ENCODE peak calls at places on chromosomes 13 and 19, in nine cellular contexts. One of them, this sample, is unnamed.

GRCh38 chr19:44792286-44792685 is 14.6 kb downstream of the CBLC start:
- DNase-seq in T-helper 2 cell: no peak
- DNase-seq in ELF-1: no peak
- DNase-seq in left ventricle myocardium inferior: no peak
- DNase-seq in cardiac muscle cell: no peak
- DNase-seq in stimulated activated CD4-positive, alpha-beta T cell treated with anti-CD3 and anti-CD28 coated beads, Interleukin-2, amount 100 ng/mL, for 24 hours: no peak
- DNase-seq in tibial artery: no peak
- DNase-seq in ovary: no peak
- DNase-seq in RPMI8226: peak
- DNase-seq in this sample: no peak

GRCh38 chr13:67769063-67769986 is 539.2 kb upstream of the PCDH9 start:
- DNase-seq in T-helper 2 cell: no peak
- DNase-seq in ELF-1: no peak
- DNase-seq in left ventricle myocardium inferior: no peak
- DNase-seq in cardiac muscle cell: no peak
- DNase-seq in stimulated activated CD4-positive, alpha-beta T cell treated with anti-CD3 and anti-CD28 coated beads, Interleukin-2, amount 100 ng/mL, for 24 hours: no peak
- DNase-seq in tibial artery: no peak
- DNase-seq in ovary: no peak
- DNase-seq in RPMI8226: no peak
- DNase-seq in this sample: no peak

GRCh38 chr19:39133431-39134270 is 8.1 kb downstream of the PAK4 start:
- DNase-seq in T-helper 2 cell: no peak
- DNase-seq in ELF-1: peak
- DNase-seq in left ventricle myocardium inferior: no peak
- DNase-seq in cardiac muscle cell: peak
- DNase-seq in stimulated activated CD4-positive, alpha-beta T cell treated with anti-CD3 and anti-CD28 coated beads, Interleukin-2, amount 100 ng/mL, for 24 hours: no peak
- DNase-seq in tibial artery: no peak
- DNase-seq in ovary: peak
- DNase-seq in RPMI8226: no peak
- DNase-seq in this sample: no peak

GRCh38 chr19:3350014-3350663 is 16.2 kb upstream of the NFIC start:
- DNase-seq in T-helper 2 cell: no peak
- DNase-seq in ELF-1: no peak
- DNase-seq in left ventricle myocardium inferior: no peak
- DNase-seq in cardiac muscle cell: no peak
- DNase-seq in stimulated activated CD4-positive, alpha-beta T cell treated with anti-CD3 and anti-CD28 coated beads, Interleukin-2, amount 100 ng/mL, for 24 hours: no peak
- DNase-seq in tibial artery: no peak
- DNase-seq in ovary: no peak
- DNase-seq in RPMI8226: peak
- DNase-seq in this sample: no peak

GRCh38 chr13:47798906-47799305 is 202.2 kb downstream of the SUCLA2 start:
- DNase-seq in T-helper 2 cell: no peak
- DNase-seq in ELF-1: no peak
- DNase-seq in left ventricle myocardium inferior: no peak
- DNase-seq in cardiac muscle cell: peak
- DNase-seq in stimulated activated CD4-positive, alpha-beta T cell treated with anti-CD3 and anti-CD28 coated beads, Interleukin-2, amount 100 ng/mL, for 24 hours: no peak
- DNase-seq in tibial artery: no peak
- DNase-seq in ovary: no peak
- DNase-seq in RPMI8226: no peak
- DNase-seq in this sample: no peak

GRCh38 chr13:102907886-102908515 is 62.2 kb downstream of the ERCC5 start:
- DNase-seq in T-helper 2 cell: no peak
- DNase-seq in ELF-1: no peak
- DNase-seq in left ventricle myocardium inferior: no peak
- DNase-seq in cardiac muscle cell: no peak
- DNase-seq in stimulated activated CD4-positive, alpha-beta T cell treated with anti-CD3 and anti-CD28 coated beads, Interleukin-2, amount 100 ng/mL, for 24 hours: no peak
- DNase-seq in tibial artery: no peak
- DNase-seq in ovary: no peak
- DNase-seq in RPMI8226: no peak
- DNase-seq in this sample: no peak

GRCh38 chr13:40345654-40346372 is 320.6 kb downstream of the FOXO1 start:
- DNase-seq in T-helper 2 cell: no peak
- DNase-seq in ELF-1: peak
- DNase-seq in left ventricle myocardium inferior: no peak
- DNase-seq in cardiac muscle cell: no peak
- DNase-seq in stimulated activated CD4-positive, alpha-beta T cell treated with anti-CD3 and anti-CD28 coated beads, Interleukin-2, amount 100 ng/mL, for 24 hours: no peak
- DNase-seq in tibial artery: no peak
- DNase-seq in ovary: no peak
- DNase-seq in RPMI8226: no peak
- DNase-seq in this sample: no peak

GRCh38 chr19:50669319-50670101 is 20.3 kb downstream of the C19orf81 start:
- DNase-seq in T-helper 2 cell: peak
- DNase-seq in ELF-1: no peak
- DNase-seq in left ventricle myocardium inferior: no peak
- DNase-seq in cardiac muscle cell: peak
- DNase-seq in stimulated activated CD4-positive, alpha-beta T cell treated with anti-CD3 and anti-CD28 coated beads, Interleukin-2, amount 100 ng/mL, for 24 hours: peak
- DNase-seq in tibial artery: no peak
- DNase-seq in ovary: no peak
- DNase-seq in RPMI8226: peak
- DNase-seq in this sample: no peak

GRCh38 chr13:94710881-94711560 is 1.3 kb downstream of the SOX21 start:
- DNase-seq in T-helper 2 cell: peak
- DNase-seq in ELF-1: peak
- DNase-seq in left ventricle myocardium inferior: no peak
- DNase-seq in cardiac muscle cell: no peak
- DNase-seq in stimulated activated CD4-positive, alpha-beta T cell treated with anti-CD3 and anti-CD28 coated beads, Interleukin-2, amount 100 ng/mL, for 24 hours: peak
- DNase-seq in tibial artery: peak
- DNase-seq in ovary: no peak
- DNase-seq in RPMI8226: no peak
- DNase-seq in this sample: no peak

GRCh38 chr19:47005873-47006272 is 13.8 kb upstream of the NPAS1 start:
- DNase-seq in T-helper 2 cell: peak
- DNase-seq in ELF-1: no peak
- DNase-seq in left ventricle myocardium inferior: no peak
- DNase-seq in cardiac muscle cell: no peak
- DNase-seq in stimulated activated CD4-positive, alpha-beta T cell treated with anti-CD3 and anti-CD28 coated beads, Interleukin-2, amount 100 ng/mL, for 24 hours: no peak
- DNase-seq in tibial artery: no peak
- DNase-seq in ovary: no peak
- DNase-seq in RPMI8226: no peak
- DNase-seq in this sample: no peak

GRCh38 chr19:1087813-1088418 is 7.3 kb downstream of the POLR2E start:
- DNase-seq in T-helper 2 cell: peak
- DNase-seq in ELF-1: no peak
- DNase-seq in left ventricle myocardium inferior: no peak
- DNase-seq in cardiac muscle cell: no peak
- DNase-seq in stimulated activated CD4-positive, alpha-beta T cell treated with anti-CD3 and anti-CD28 coated beads, Interleukin-2, amount 100 ng/mL, for 24 hours: no peak
- DNase-seq in tibial artery: no peak
- DNase-seq in ovary: no peak
- DNase-seq in RPMI8226: peak
- DNase-seq in this sample: no peak

GRCh38 chr13:80952158-80952557 is 611.2 kb upstream of the SPRY2 start:
- DNase-seq in T-helper 2 cell: peak
- DNase-seq in ELF-1: no peak
- DNase-seq in left ventricle myocardium inferior: no peak
- DNase-seq in cardiac muscle cell: no peak
- DNase-seq in stimulated activated CD4-positive, alpha-beta T cell treated with anti-CD3 and anti-CD28 coated beads, Interleukin-2, amount 100 ng/mL, for 24 hours: no peak
- DNase-seq in tibial artery: no peak
- DNase-seq in ovary: no peak
- DNase-seq in RPMI8226: no peak
- DNase-seq in this sample: no peak

GRCh38 chr19:42542791-42543190 is 14.5 kb upstream of the CEACAM1 start:
- DNase-seq in T-helper 2 cell: no peak
- DNase-seq in ELF-1: no peak
- DNase-seq in left ventricle myocardium inferior: no peak
- DNase-seq in cardiac muscle cell: no peak
- DNase-seq in stimulated activated CD4-positive, alpha-beta T cell treated with anti-CD3 and anti-CD28 coated beads, Interleukin-2, amount 100 ng/mL, for 24 hours: no peak
- DNase-seq in tibial artery: no peak
- DNase-seq in ovary: no peak
- DNase-seq in RPMI8226: no peak
- DNase-seq in this sample: no peak

GRCh38 chr19:35306473-35307246 is 14.7 kb downstream of the MAG start:
- DNase-seq in T-helper 2 cell: no peak
- DNase-seq in ELF-1: peak
- DNase-seq in left ventricle myocardium inferior: no peak
- DNase-seq in cardiac muscle cell: no peak
- DNase-seq in stimulated activated CD4-positive, alpha-beta T cell treated with anti-CD3 and anti-CD28 coated beads, Interleukin-2, amount 100 ng/mL, for 24 hours: no peak
- DNase-seq in tibial artery: no peak
- DNase-seq in ovary: no peak
- DNase-seq in RPMI8226: peak
- DNase-seq in this sample: no peak

GRCh38 chr13:26474286-26474685 is 83.2 kb upstream of the WASF3 start:
- DNase-seq in T-helper 2 cell: no peak
- DNase-seq in ELF-1: no peak
- DNase-seq in left ventricle myocardium inferior: no peak
- DNase-seq in cardiac muscle cell: no peak
- DNase-seq in stimulated activated CD4-positive, alpha-beta T cell treated with anti-CD3 and anti-CD28 coated beads, Interleukin-2, amount 100 ng/mL, for 24 hours: no peak
- DNase-seq in tibial artery: no peak
- DNase-seq in ovary: no peak
- DNase-seq in RPMI8226: no peak
- DNase-seq in this sample: no peak

This sample was measured in foreskin melanocyte.